ENCODE peak calls at places on chromosomes 12 and 14, in nine cellular contexts. X is small intestine; B is H4; W is naive thymus-derived CD8-positive, alpha-beta T cell; F is NCI-H2081; G is stimulated activated naive CD8-positive, alpha-beta T cell treated with anti-CD3 and anti-CD28 coated beads, Interleukin-15, amount 100 ng/mL, for 72 hours; H is NT2/D1; Q is cardiac septum; O is activated CD4-positive, CD25-positive, alpha-beta regulatory T cell treated with anti-CD3 and anti-CD28 coated beads, Interleukin-2, amount 50 U/mL, for 16 hours. M is an unnamed sample.

GRCh38 chr12:31325877-31326631 is at the start of gene SINHCAF:
- DNase-seq in X (peak; percentile 100), B (peak; percentile 98), W (peak; percentile 98), F (peak; percentile 100), G (peak; percentile 98), H (peak; percentile 100), Q (peak; percentile 100), O (peak; percentile 97), M (peak; percentile 100)

GRCh38 chr12:56829908-56830307 is 66.8 kb downstream of the HSD17B6 start:
- DNase-seq in X (no peak), B (no peak), W (no peak), F (no peak), G (no peak), H (no peak), Q (no peak), O (no peak), M (no peak)

GRCh38 chr14:32300146-32300545 is 29.0 kb upstream of the AKAP6 start:
- DNase-seq in X (no peak), B (no peak), W (no peak), F (no peak), G (no peak), H (no peak), Q (no peak), O (no peak), M (no peak)

GRCh38 chr12:107377596-107378385 is 284.4 kb upstream of the CRY1 start:
- DNase-seq in X (no peak), B (no peak), W (no peak), F (no peak), G (no peak), H (no peak), Q (no peak), O (no peak), M (no peak)

GRCh38 chr14:76531821-76532318 is 155.9 kb downstream of the ESRRB start:
- DNase-seq in X (no peak), B (no peak), W (no peak), F (no peak), G (no peak), H (no peak), Q (no peak), O (no peak), M (no peak)

GRCh38 chr12:12210983-12211382 is 55.9 kb downstream of the LRP6 start:
- DNase-seq in X (no peak), B (no peak), W (peak; percentile 19), F (no peak), G (peak; percentile 85), H (no peak), Q (no peak), O (no peak), M (no peak)

GRCh38 chr12:30110970-30111586 is 327.3 kb upstream of the TMTC1 start:
- DNase-seq in X (no peak), B (peak; percentile 76), W (no peak), F (no peak), G (no peak), H (no peak), Q (no peak), O (no peak), M (no peak)

GRCh38 chr12:48352157-48352775 is 1.5 kb upstream of the ZNF641 start:
- DNase-seq in X (no peak), B (no peak), W (no peak), F (no peak), G (no peak), H (no peak), Q (no peak), O (no peak), M (no peak)

GRCh38 chr14:48086516-48086915 is 411.1 kb upstream of the MDGA2 start:
- DNase-seq in X (no peak), B (no peak), W (no peak), F (no peak), G (no peak), H (no peak), Q (no peak), O (no peak), M (no peak)

GRCh38 chr12:47901285-47902093 is 3.3 kb downstream of the VDR start:
- DNase-seq in X (peak; percentile 87), B (no peak), W (no peak), F (no peak), G (no peak), H (no peak), Q (no peak), O (no peak), M (no peak)

GRCh38 chr12:121933522-121934317 is 15.3 kb downstream of the CFAP251 start:
- DNase-seq in X (no peak), B (no peak), W (no peak), F (no peak), G (no peak), H (peak; percentile 67), Q (no peak), O (no peak), M (no peak)

GRCh38 chr12:66270613-66271012 is 31.7 kb upstream of the HELB start:
- DNase-seq in X (no peak), B (no peak), W (no peak), F (no peak), G (no peak), H (no peak), Q (no peak), O (no peak), M (no peak)

GRCh38 chr14:68748691-68749090 is 44.2 kb downstream of the ZFP36L1 start:
- DNase-seq in X (no peak), B (no peak), W (no peak), F (no peak), G (no peak), H (no peak), Q (no peak), O (no peak), M (no peak)

GRCh38 chr14:30283822-30284446 is 275.0 kb upstream of the G2E3 start:
- DNase-seq in X (peak; percentile 23), B (peak; percentile 34), W (no peak), F (no peak), G (no peak), H (peak; percentile 35), Q (no peak), O (no peak), M (no peak)

GRCh38 chr12:89737000-89737399 is 28.4 kb upstream of the ATP2B1 start:
- DNase-seq in X (no peak), B (no peak), W (no peak), F (no peak), G (no peak), H (no peak), Q (no peak), O (no peak), M (no peak)

GRCh38 chr12:76895796-76896195 is 17.0 kb upstream of the CSRP2 start:
- DNase-seq in X (no peak), B (no peak), W (no peak), F (no peak), G (no peak), H (no peak), Q (no peak), O (no peak), M (no peak)

GRCh38 chr12:26233620-26234019 is 38.2 kb downstream of the SSPN start:
- DNase-seq in X (no peak), B (no peak), W (no peak), F (no peak), G (no peak), H (no peak), Q (no peak), O (no peak), M (no peak)

M was measured in NCI-H774.